ENCODE peak calls at places on chromosome 10, in seven cellular contexts. One of them, this sample, is unnamed.

GRCh38 chr10:16509996-16510395 is 11.7 kb downstream of the C1QL3 start:
- DNase-seq in brain microvascular endothelial cell: peak
- DNase-seq in gastrocnemius medialis: no peak
- DNase-seq in Peyer's patch: no peak
- DNase-seq in RWPE1: no peak
- DNase-seq in uterus: no peak
- DNase-seq in dorsolateral prefrontal cortex: no peak
- DNase-seq in this sample: no peak

GRCh38 chr10:117439243-117439912 is 64.1 kb upstream of the PDZD8 start:
- DNase-seq in brain microvascular endothelial cell: no peak
- DNase-seq in gastrocnemius medialis: peak
- DNase-seq in Peyer's patch: no peak
- DNase-seq in RWPE1: peak
- DNase-seq in uterus: peak
- DNase-seq in dorsolateral prefrontal cortex: peak
- DNase-seq in this sample: no peak

GRCh38 chr10:112584276-112584675 is 137.3 kb downstream of the VTI1A start:
- DNase-seq in brain microvascular endothelial cell: no peak
- DNase-seq in gastrocnemius medialis: no peak
- DNase-seq in Peyer's patch: no peak
- DNase-seq in RWPE1: peak
- DNase-seq in uterus: no peak
- DNase-seq in dorsolateral prefrontal cortex: no peak
- DNase-seq in this sample: no peak

GRCh38 chr10:123147635-123148413 is at the start of gene HMX2:
- DNase-seq in brain microvascular endothelial cell: no peak
- DNase-seq in gastrocnemius medialis: no peak
- DNase-seq in Peyer's patch: no peak
- DNase-seq in RWPE1: no peak
- DNase-seq in uterus: no peak
- DNase-seq in dorsolateral prefrontal cortex: no peak
- DNase-seq in this sample: peak

GRCh38 chr10:129020621-129021020 is 446.4 kb upstream of the MGMT start:
- DNase-seq in brain microvascular endothelial cell: no peak
- DNase-seq in gastrocnemius medialis: no peak
- DNase-seq in Peyer's patch: no peak
- DNase-seq in RWPE1: no peak
- DNase-seq in uterus: no peak
- DNase-seq in dorsolateral prefrontal cortex: no peak
- DNase-seq in this sample: no peak

GRCh38 chr10:124916098-124916584 is 25.8 kb upstream of the ZRANB1 start:
- DNase-seq in brain microvascular endothelial cell: no peak
- DNase-seq in gastrocnemius medialis: no peak
- DNase-seq in Peyer's patch: no peak
- DNase-seq in RWPE1: no peak
- DNase-seq in uterus: no peak
- DNase-seq in dorsolateral prefrontal cortex: no peak
- DNase-seq in this sample: no peak

GRCh38 chr10:113533801-113534200 is 19.1 kb upstream of the HABP2 start:
- DNase-seq in brain microvascular endothelial cell: no peak
- DNase-seq in gastrocnemius medialis: no peak
- DNase-seq in Peyer's patch: no peak
- DNase-seq in RWPE1: no peak
- DNase-seq in uterus: no peak
- DNase-seq in dorsolateral prefrontal cortex: no peak
- DNase-seq in this sample: no peak

GRCh38 chr10:6987536-6987945 is 407.5 kb upstream of the PRKCQ start:
- DNase-seq in brain microvascular endothelial cell: no peak
- DNase-seq in gastrocnemius medialis: no peak
- DNase-seq in Peyer's patch: no peak
- DNase-seq in RWPE1: no peak
- DNase-seq in uterus: no peak
- DNase-seq in dorsolateral prefrontal cortex: peak
- DNase-seq in this sample: no peak

GRCh38 chr10:69572159-69573055 is 815 bp downstream of the NEUROG3 start:
- DNase-seq in brain microvascular endothelial cell: no peak
- DNase-seq in gastrocnemius medialis: no peak
- DNase-seq in Peyer's patch: no peak
- DNase-seq in RWPE1: no peak
- DNase-seq in uterus: no peak
- DNase-seq in dorsolateral prefrontal cortex: no peak
- DNase-seq in this sample: peak

GRCh38 chr10:117345143-117345542 is 30.1 kb downstream of the PDZD8 start:
- DNase-seq in brain microvascular endothelial cell: no peak
- DNase-seq in gastrocnemius medialis: no peak
- DNase-seq in Peyer's patch: no peak
- DNase-seq in RWPE1: no peak
- DNase-seq in uterus: no peak
- DNase-seq in dorsolateral prefrontal cortex: no peak
- DNase-seq in this sample: no peak

GRCh38 chr10:100760726-100761125 is 15.3 kb downstream of the PAX2 start:
- DNase-seq in brain microvascular endothelial cell: no peak
- DNase-seq in gastrocnemius medialis: no peak
- DNase-seq in Peyer's patch: no peak
- DNase-seq in RWPE1: no peak
- DNase-seq in uterus: no peak
- DNase-seq in dorsolateral prefrontal cortex: no peak
- DNase-seq in this sample: no peak

GRCh38 chr10:65708057-65708456 is 1217.8 kb upstream of the LRRTM3 start:
- DNase-seq in brain microvascular endothelial cell: no peak
- DNase-seq in gastrocnemius medialis: no peak
- DNase-seq in Peyer's patch: no peak
- DNase-seq in RWPE1: no peak
- DNase-seq in uterus: no peak
- DNase-seq in dorsolateral prefrontal cortex: no peak
- DNase-seq in this sample: no peak

GRCh38 chr10:125265579-125265955 is 105.2 kb upstream of the CTBP2 start:
- DNase-seq in brain microvascular endothelial cell: no peak
- DNase-seq in gastrocnemius medialis: no peak
- DNase-seq in Peyer's patch: no peak
- DNase-seq in RWPE1: peak
- DNase-seq in uterus: no peak
- DNase-seq in dorsolateral prefrontal cortex: no peak
- DNase-seq in this sample: no peak

GRCh38 chr10:46247181-46247475 is 39.7 kb upstream of the ANTXRL start:
- DNase-seq in brain microvascular endothelial cell: no peak
- DNase-seq in gastrocnemius medialis: no peak
- DNase-seq in Peyer's patch: no peak
- DNase-seq in RWPE1: no peak
- DNase-seq in uterus: no peak
- DNase-seq in dorsolateral prefrontal cortex: no peak
- DNase-seq in this sample: no peak

GRCh38 chr10:132279873-132280645 is 27.7 kb downstream of the STK32C start:
- DNase-seq in brain microvascular endothelial cell: no peak
- DNase-seq in gastrocnemius medialis: no peak
- DNase-seq in Peyer's patch: no peak
- DNase-seq in RWPE1: no peak
- DNase-seq in uterus: no peak
- DNase-seq in dorsolateral prefrontal cortex: no peak
- DNase-seq in this sample: peak

GRCh38 chr10:129513312-129513711 is 46.3 kb downstream of the MGMT start:
- DNase-seq in brain microvascular endothelial cell: no peak
- DNase-seq in gastrocnemius medialis: no peak
- DNase-seq in Peyer's patch: no peak
- DNase-seq in RWPE1: no peak
- DNase-seq in uterus: no peak
- DNase-seq in dorsolateral prefrontal cortex: no peak
- DNase-seq in this sample: no peak

GRCh38 chr10:21180604-21181003 is 283.5 kb upstream of the NEBL start:
- DNase-seq in brain microvascular endothelial cell: no peak
- DNase-seq in gastrocnemius medialis: no peak
- DNase-seq in Peyer's patch: no peak
- DNase-seq in RWPE1: no peak
- DNase-seq in uterus: no peak
- DNase-seq in dorsolateral prefrontal cortex: no peak
- DNase-seq in this sample: no peak

GRCh38 chr10:21138769-21139324 is 241.7 kb upstream of the NEBL start:
- DNase-seq in brain microvascular endothelial cell: no peak
- DNase-seq in gastrocnemius medialis: no peak
- DNase-seq in Peyer's patch: no peak
- DNase-seq in RWPE1: no peak
- DNase-seq in uterus: no peak
- DNase-seq in dorsolateral prefrontal cortex: no peak
- DNase-seq in this sample: no peak

GRCh38 chr10:60706146-60706545 is 72.1 kb upstream of the CDK1 start:
- DNase-seq in brain microvascular endothelial cell: no peak
- DNase-seq in gastrocnemius medialis: no peak
- DNase-seq in Peyer's patch: no peak
- DNase-seq in RWPE1: no peak
- DNase-seq in uterus: no peak
- DNase-seq in dorsolateral prefrontal cortex: no peak
- DNase-seq in this sample: no peak

GRCh38 chr10:63553031-63553430 is 31.8 kb downstream of the REEP3 start:
- DNase-seq in brain microvascular endothelial cell: peak
- DNase-seq in gastrocnemius medialis: no peak
- DNase-seq in Peyer's patch: no peak
- DNase-seq in RWPE1: peak
- DNase-seq in uterus: no peak
- DNase-seq in dorsolateral prefrontal cortex: no peak
- DNase-seq in this sample: no peak

GRCh38 chr10:48878091-48878490 is 61.5 kb downstream of the LRRC18 start:
- DNase-seq in brain microvascular endothelial cell: no peak
- DNase-seq in gastrocnemius medialis: no peak
- DNase-seq in Peyer's patch: no peak
- DNase-seq in RWPE1: no peak
- DNase-seq in uterus: no peak
- DNase-seq in dorsolateral prefrontal cortex: no peak
- DNase-seq in this sample: no peak
- TF ChIP-seq CTCF in brain microvascular endothelial cell: no peak
- TF ChIP-seq CTCF in gastrocnemius medialis: no peak
- TF ChIP-seq CTCF in Peyer's patch: no peak
- TF ChIP-seq CTCF in RWPE1: no peak
- TF ChIP-seq CTCF in uterus: no peak
- TF ChIP-seq CTCF in dorsolateral prefrontal cortex: no peak
- TF ChIP-seq CTCF in this sample: no peak

GRCh38 chr10:76436367-76436766 is 1004.9 kb downstream of the LRMDA start:
- DNase-seq in brain microvascular endothelial cell: no peak
- DNase-seq in gastrocnemius medialis: peak
- DNase-seq in Peyer's patch: no peak
- DNase-seq in RWPE1: no peak
- DNase-seq in uterus: no peak
- DNase-seq in dorsolateral prefrontal cortex: no peak
- DNase-seq in this sample: no peak

GRCh38 chr10:76433161-76434005 is 1002.0 kb downstream of the LRMDA start:
- DNase-seq in brain microvascular endothelial cell: no peak
- DNase-seq in gastrocnemius medialis: no peak
- DNase-seq in Peyer's patch: no peak
- DNase-seq in RWPE1: no peak
- DNase-seq in uterus: no peak
- DNase-seq in dorsolateral prefrontal cortex: no peak
- DNase-seq in this sample: peak

GRCh38 chr10:76437011-76437410 is 1005.6 kb downstream of the LRMDA start:
- DNase-seq in brain microvascular endothelial cell: no peak
- DNase-seq in gastrocnemius medialis: no peak
- DNase-seq in Peyer's patch: no peak
- DNase-seq in RWPE1: no peak
- DNase-seq in uterus: no peak
- DNase-seq in dorsolateral prefrontal cortex: no peak
- DNase-seq in this sample: no peak

GRCh38 chr10:76432274-76433012 is 1001.0 kb downstream of the LRMDA start:
- DNase-seq in brain microvascular endothelial cell: peak
- DNase-seq in gastrocnemius medialis: no peak
- DNase-seq in Peyer's patch: no peak
- DNase-seq in RWPE1: peak
- DNase-seq in uterus: peak
- DNase-seq in dorsolateral prefrontal cortex: no peak
- DNase-seq in this sample: no peak

GRCh38 chr10:76435154-76435553 is 1003.7 kb downstream of the LRMDA start:
- DNase-seq in brain microvascular endothelial cell: no peak
- DNase-seq in gastrocnemius medialis: no peak
- DNase-seq in Peyer's patch: no peak
- DNase-seq in RWPE1: no peak
- DNase-seq in uterus: no peak
- DNase-seq in dorsolateral prefrontal cortex: no peak
- DNase-seq in this sample: no peak
- TF ChIP-seq CTCF in brain microvascular endothelial cell: peak
- TF ChIP-seq CTCF in gastrocnemius medialis: no peak
- TF ChIP-seq CTCF in Peyer's patch: no peak
- TF ChIP-seq CTCF in RWPE1: no peak
- TF ChIP-seq CTCF in uterus: no peak
- TF ChIP-seq CTCF in dorsolateral prefrontal cortex: no peak
- TF ChIP-seq CTCF in this sample: no peak

GRCh38 chr10:86630079-86630478 is 24.3 kb upstream of the OPN4 start:
- DNase-seq in brain microvascular endothelial cell: no peak
- DNase-seq in gastrocnemius medialis: no peak
- DNase-seq in Peyer's patch: no peak
- DNase-seq in RWPE1: no peak
- DNase-seq in uterus: no peak
- DNase-seq in dorsolateral prefrontal cortex: no peak
- DNase-seq in this sample: no peak

GRCh38 chr10:86635402-86635801 is 18.9 kb upstream of the OPN4 start:
- DNase-seq in brain microvascular endothelial cell: peak
- DNase-seq in gastrocnemius medialis: no peak
- DNase-seq in Peyer's patch: no peak
- DNase-seq in RWPE1: peak
- DNase-seq in uterus: no peak
- DNase-seq in dorsolateral prefrontal cortex: no peak
- DNase-seq in this sample: no peak

GRCh38 chr10:86632951-86633350 is 21.4 kb upstream of the OPN4 start:
- DNase-seq in brain microvascular endothelial cell: no peak
- DNase-seq in gastrocnemius medialis: no peak
- DNase-seq in Peyer's patch: no peak
- DNase-seq in RWPE1: no peak
- DNase-seq in uterus: no peak
- DNase-seq in dorsolateral prefrontal cortex: no peak
- DNase-seq in this sample: no peak

DNA sequence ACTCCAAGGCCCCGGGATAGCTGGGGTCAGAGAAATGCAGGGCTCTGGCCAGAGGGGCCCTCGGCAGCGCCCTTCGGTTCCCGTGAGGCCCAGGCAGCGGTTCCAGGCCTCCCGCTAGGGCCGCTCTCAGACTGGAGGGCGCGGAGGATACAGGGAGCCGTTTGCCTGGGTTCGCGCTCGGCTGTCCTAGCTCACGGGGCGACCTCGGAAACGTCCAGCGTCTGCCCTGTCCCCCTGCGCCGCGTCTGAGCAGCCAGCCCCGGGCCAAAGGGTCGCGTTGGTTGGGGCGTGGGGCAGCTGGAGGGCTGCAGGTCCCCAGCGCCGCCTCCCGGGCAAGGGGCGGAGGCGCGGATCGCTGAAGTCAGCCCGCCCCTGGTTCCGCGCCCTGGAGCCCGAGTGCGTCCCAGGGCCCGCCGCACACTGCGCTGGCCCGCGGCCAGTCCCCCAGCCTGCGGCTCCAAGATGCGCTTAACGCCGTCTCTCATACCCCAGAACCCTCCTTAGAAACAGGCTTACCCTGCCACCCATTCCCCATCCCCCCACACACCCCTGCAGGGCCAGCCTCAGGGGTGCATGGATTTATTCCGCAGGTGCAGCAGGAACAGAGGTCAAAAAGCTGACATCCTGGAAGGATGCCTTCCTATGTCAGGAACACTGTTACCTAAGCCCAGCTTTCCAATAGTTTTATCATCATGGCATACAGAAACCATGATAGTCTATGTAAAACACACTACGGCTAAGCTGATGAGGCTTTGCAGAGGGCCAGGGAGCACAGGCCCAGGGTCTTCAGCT is 22.1 kb upstream of the OPN4 start:
- DNase-seq in brain microvascular endothelial cell: no peak
- DNase-seq in gastrocnemius medialis: no peak
- DNase-seq in Peyer's patch: no peak
- DNase-seq in RWPE1: no peak
- DNase-seq in uterus: no peak
- DNase-seq in dorsolateral prefrontal cortex: no peak
- DNase-seq in this sample: peak
- TF ChIP-seq CTCF in brain microvascular endothelial cell: peak
- TF ChIP-seq CTCF in gastrocnemius medialis: no peak
- TF ChIP-seq CTCF in Peyer's patch: no peak
- TF ChIP-seq CTCF in RWPE1: no peak
- TF ChIP-seq CTCF in uterus: peak
- TF ChIP-seq CTCF in dorsolateral prefrontal cortex: peak
- TF ChIP-seq CTCF in this sample: peak

GRCh38 chr10:42753126-42753506 is 29.5 kb upstream of the BMS1 start:
- DNase-seq in brain microvascular endothelial cell: peak
- DNase-seq in gastrocnemius medialis: peak
- DNase-seq in Peyer's patch: peak
- DNase-seq in RWPE1: peak
- DNase-seq in uterus: peak
- DNase-seq in dorsolateral prefrontal cortex: peak
- DNase-seq in this sample: peak
- TF ChIP-seq CTCF in brain microvascular endothelial cell: peak
- TF ChIP-seq CTCF in gastrocnemius medialis: peak
- TF ChIP-seq CTCF in Peyer's patch: peak
- TF ChIP-seq CTCF in RWPE1: peak
- TF ChIP-seq CTCF in uterus: peak
- TF ChIP-seq CTCF in dorsolateral prefrontal cortex: peak
- TF ChIP-seq CTCF in this sample: peak